ENCODE peak calls at places on chromosomes 4 and X, in ten cellular contexts. J is NCI-H1092; N is NCI-H345; C is thoracic aorta; H is H9; S is AG04450; X is SW 1271; U is HT-29; F is naive thymus-derived CD8-positive, alpha-beta T cell; I is amniotic stem cell. G is an unnamed sample.

GRCh38 chrX:42714981-42715688 is 62.8 kb downstream of the PPP1R2C start:
- DNase-seq in J (no peak), N (no peak), C (no peak), H (peak; percentile 89), S (no peak), X (no peak), U (peak; percentile 69), F (peak; percentile 39), I (peak; percentile 3), G (peak; percentile 11)

GRCh38 chr4:159248383-159249178 is 145.7 kb downstream of the RAPGEF2 start:
- DNase-seq in J (no peak), N (peak; percentile 63), C (no peak), H (no peak), S (peak; percentile 24), X (no peak), U (no peak), F (no peak), I (no peak), G (no peak)

GRCh38 chr4:3666263-3666662 is 99.9 kb upstream of the ADRA2C start:
- DNase-seq in J (no peak), N (no peak), C (no peak), H (no peak), S (no peak), X (no peak), U (no peak), F (no peak), I (no peak), G (no peak)

GRCh38 chrX:153934473-153935325 is at the start of gene NAA10:
- DNase-seq in J (peak; percentile 72), N (peak; percentile 82), C (no peak), H (peak; percentile 69), S (no peak), X (peak; percentile 43), U (peak; percentile 88), F (peak; percentile 36), I (peak; percentile 43), G (peak; percentile 34)

GRCh38 chrX:108584617-108585211 is 145.1 kb downstream of the COL4A5 start:
- DNase-seq in J (no peak), N (no peak), C (no peak), H (peak; percentile 52), S (no peak), X (no peak), U (peak; percentile 22), F (no peak), I (no peak), G (no peak)

GRCh38 chrX:135114392-135114791 is 5.9 kb downstream of the ETDB start:
- DNase-seq in J (no peak), N (no peak), C (no peak), H (no peak), S (no peak), X (no peak), U (no peak), F (no peak), I (no peak), G (no peak)

GRCh38 chr4:122500852-122501501 is 44.5 kb upstream of the IL2 start:
- DNase-seq in J (peak; percentile 83), N (peak; percentile 77), C (no peak), H (no peak), S (no peak), X (no peak), U (peak; percentile 52), F (no peak), I (no peak), G (no peak)

GRCh38 chr4:80521438-80521837 is 185.9 kb downstream of the CFAP299 start:
- DNase-seq in J (no peak), N (no peak), C (no peak), H (no peak), S (no peak), X (no peak), U (no peak), F (no peak), I (no peak), G (no peak)

GRCh38 chrX:13078739-13079444 is 34.5 kb upstream of the FAM9C start:
- DNase-seq in J (no peak), N (no peak), C (no peak), H (no peak), S (no peak), X (no peak), U (no peak), F (no peak), I (no peak), G (no peak)

G was measured in naive thymus-derived CD4-positive, alpha-beta T cell.